ENCODE peak calls at places on chromosome 18, in eight cellular contexts. U is PC-3, R is HCT116, I is OCI-LY7, D is GM23338, J is neural progenitor cell, O is hepatocyte, L is MM.1S. K is an unnamed sample.

GRCh38 chr18:34493566-34494358 is 216.3 kb upstream of the DTNA start:
- DNase-seq in U (peak; percentile 17), R (no peak), I (no peak), D (peak; percentile 83), J (peak; percentile 76), O (peak; percentile 79), L (peak; percentile 68), K (peak; percentile 71)

GRCh38 chr18:22439447-22439846 is 21.7 kb upstream of the CTAGE1 start:
- DNase-seq in U (peak; percentile 19), R (no peak), I (no peak), D (no peak), J (no peak), O (no peak), L (no peak), K (peak; percentile 68)

GRCh38 chr18:51068111-51068510 is 38.1 kb downstream of the SMAD4 start:
- DNase-seq in U (peak; percentile 51), R (no peak), I (no peak), D (no peak), J (no peak), O (no peak), L (no peak), K (peak; percentile 67)

GRCh38 chr18:33924576-33924975 is 300.1 kb downstream of the NOL4 start:
- DNase-seq in U (no peak), R (no peak), I (no peak), D (no peak), J (no peak), O (no peak), L (no peak), K (no peak)

GRCh38 chr18:78716581-78716980 is 263.0 kb upstream of the SALL3 start:
- DNase-seq in U (no peak), R (no peak), I (no peak), D (no peak), J (no peak), O (no peak), L (no peak), K (no peak)

GRCh38 chr18:80159713-80160636 is 50.9 kb downstream of the ADNP2 start:
- DNase-seq in U (no peak), R (no peak), I (no peak), D (peak; percentile 81), J (no peak), O (no peak), L (no peak), K (peak; percentile 20)

GRCh38 chr18:79605481-79605880 is 74.1 kb upstream of the CTDP1 start:
- DNase-seq in U (no peak), R (no peak), I (no peak), D (no peak), J (no peak), O (no peak), L (no peak), K (no peak)

GRCh38 chr18:48385595-48385994 is 23.6 kb downstream of the ZBTB7C start:
- DNase-seq in U (no peak), R (no peak), I (no peak), D (no peak), J (no peak), O (no peak), L (peak; percentile 42), K (no peak)

GRCh38 chr18:3879114-3879835 is 429.3 kb downstream of the TGIF1 start:
- DNase-seq in U (no peak), R (no peak), I (no peak), D (no peak), J (no peak), O (no peak), L (no peak), K (no peak)

GRCh38 chr18:56001576-56001975 is 413.6 kb upstream of the TCF4 start:
- DNase-seq in U (no peak), R (no peak), I (no peak), D (peak; percentile 11), J (no peak), O (no peak), L (no peak), K (peak; percentile 2)

GRCh38 chr18:67672142-67672541 is 155.6 kb upstream of the DSEL start:
- DNase-seq in U (peak; percentile 16), R (no peak), I (no peak), D (no peak), J (no peak), O (no peak), L (no peak), K (peak; percentile 82)

GRCh38 chr18:23227729-23228075 is 92.4 kb downstream of the CABLES1 start:
- DNase-seq in U (no peak), R (no peak), I (peak; percentile 50), D (no peak), J (no peak), O (no peak), L (no peak), K (no peak)

GRCh38 chr18:41389936-41390667 is 564.9 kb upstream of the PIK3C3 start:
- DNase-seq in U (peak; percentile 19), R (no peak), I (no peak), D (no peak), J (no peak), O (no peak), L (no peak), K (no peak)

GRCh38 chr18:47334966-47335365 is 83.5 kb upstream of the SKOR2 start:
- DNase-seq in U (no peak), R (no peak), I (no peak), D (no peak), J (no peak), O (no peak), L (no peak), K (peak; percentile 2)

GRCh38 chr18:77765468-77765867 is 515.8 kb downstream of the GALR1 start:
- DNase-seq in U (peak; percentile 51), R (no peak), I (no peak), D (peak; percentile 29), J (peak; percentile 81), O (peak; percentile 72), L (no peak), K (peak; percentile 1)

GRCh38 chr18:3932285-3932684 is 482.3 kb downstream of the TGIF1 start:
- DNase-seq in U (no peak), R (no peak), I (no peak), D (no peak), J (no peak), O (no peak), L (no peak), K (no peak)

GRCh38 chr18:2961828-2962227 is 51.1 kb downstream of the LPIN2 start:
- DNase-seq in U (no peak), R (no peak), I (peak; percentile 69), D (no peak), J (no peak), O (no peak), L (peak; percentile 36), K (peak; percentile 57)

GRCh38 chr18:2395427-2396161 is 175.7 kb downstream of the METTL4 start:
- DNase-seq in U (no peak), R (no peak), I (no peak), D (no peak), J (no peak), O (no peak), L (no peak), K (no peak)

GRCh38 chr18:72762505-72763122 is 105.2 kb downstream of the NETO1 start:
- DNase-seq in U (peak; percentile 84), R (peak; percentile 6), I (peak; percentile 30), D (peak; percentile 73), J (peak; percentile 71), O (peak; percentile 75), L (peak; percentile 72), K (peak; percentile 65)

GRCh38 chr18:47492691-47493090 is 241.2 kb upstream of the SKOR2 start:
- DNase-seq in U (no peak), R (no peak), I (no peak), D (no peak), J (no peak), O (no peak), L (no peak), K (peak; percentile 1)

GRCh38 chr18:35639296-35639695 is 57.8 kb downstream of the GALNT1 start:
- DNase-seq in U (peak; percentile 48), R (no peak), I (no peak), D (no peak), J (no peak), O (no peak), L (no peak), K (no peak)

GRCh38 chr18:35637226-35637625 is 55.7 kb downstream of the GALNT1 start:
- DNase-seq in U (no peak), R (no peak), I (no peak), D (no peak), J (no peak), O (no peak), L (no peak), K (no peak)

GRCh38 chr18:35634376-35634775 is 52.8 kb downstream of the GALNT1 start:
- DNase-seq in U (peak; percentile 13), R (no peak), I (no peak), D (no peak), J (no peak), O (peak; percentile 23), L (no peak), K (no peak)

GRCh38 chr18:35635171-35635570 is 53.6 kb downstream of the GALNT1 start:
- DNase-seq in U (peak; percentile 43), R (no peak), I (no peak), D (no peak), J (no peak), O (peak; percentile 67), L (no peak), K (peak; percentile 74)
- H3K27ac ChIP-seq in U (peak overlapping the region; percentile 69), R (no peak overlapping the region), I (no peak overlapping the region), D (no peak overlapping the region), J (no peak overlapping the region), O (peak overlapping the region; percentile 88), L (no peak overlapping the region), K (no peak overlapping the region)

GRCh38 chr18:58308463-58308862 is 264.4 kb downstream of the NEDD4L start:
- DNase-seq in U (no peak), R (no peak), I (no peak), D (no peak), J (no peak), O (no peak), L (no peak), K (no peak)
- H3K4me3 ChIP-seq in U (no peak overlapping the region), R (no peak overlapping the region), I (no peak overlapping the region), D (no peak overlapping the region), J (no peak overlapping the region), O (no peak overlapping the region), L (no peak overlapping the region), K (no peak overlapping the region)

DNA sequence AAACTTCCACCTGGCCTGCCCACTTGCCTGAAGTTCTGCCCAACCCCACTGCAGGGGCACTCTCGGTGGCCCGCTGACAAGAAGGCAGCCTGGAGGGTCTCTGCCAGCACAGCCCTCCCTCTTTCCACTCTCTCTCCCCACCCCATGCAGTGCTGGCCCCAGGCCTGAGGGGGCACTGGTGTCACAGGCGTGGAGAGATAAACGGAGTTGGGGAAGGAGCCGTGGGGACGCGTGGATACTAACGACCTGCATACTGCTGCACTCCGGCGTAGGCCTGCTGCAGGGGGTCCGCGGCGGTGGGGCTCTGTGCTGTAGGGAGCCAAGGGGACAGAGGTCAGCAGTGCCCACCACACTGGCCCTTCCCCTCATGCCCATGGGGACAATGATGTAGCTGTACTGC is 299.3 kb downstream of the CELF4 start:
- DNase-seq in U (no peak), R (no peak), I (no peak), D (peak; percentile 67), J (peak; percentile 75), O (no peak), L (no peak), K (no peak)
- TF ChIP-seq EZH2phosphoT487 in U (no peak), R (no peak), I (no peak), D (no peak), J (no peak), O (no peak), L (no peak), K (no peak)

DNA sequence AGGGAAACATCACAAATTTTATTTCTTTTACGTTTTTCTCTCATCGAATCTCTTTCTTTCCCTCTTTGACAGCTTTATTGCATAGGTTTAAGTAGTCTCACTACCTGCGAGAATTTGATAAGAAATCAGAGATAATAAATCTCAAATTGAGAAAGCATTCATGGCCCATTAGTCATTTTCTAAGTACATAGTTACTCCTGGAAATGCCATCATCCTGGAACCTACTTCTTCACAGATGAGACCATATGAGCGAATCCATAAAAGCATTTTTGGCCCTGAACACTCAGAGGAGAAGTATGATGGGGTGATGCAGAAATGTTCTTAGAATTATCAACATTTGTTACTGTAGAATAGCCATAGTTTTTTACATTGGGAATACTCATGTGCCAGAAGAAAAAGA is 138.0 kb upstream of the ARHGAP28 start:
- DNase-seq in U (peak; percentile 65), R (no peak), I (no peak), D (no peak), J (no peak), O (no peak), L (no peak), K (peak; percentile 3)
- H3K27ac ChIP-seq in U (no peak overlapping the region), R (no peak overlapping the region), I (no peak overlapping the region), D (no peak overlapping the region), J (no peak overlapping the region), O (no peak overlapping the region), L (no peak overlapping the region), K (no peak overlapping the region)

K was measured in GM23248.